ENCODE peak calls at places on chromosome 4, in nine cellular contexts. V is GM03348; U is activated T-cell treated with anti-CD3 and anti-CD28 coated beads for 48 hours; N is RPMI7951; W is HCT116; D is ACHN; K is endothelial cell; X is stimulated activated naive CD8-positive, alpha-beta T cell treated with anti-CD3 and anti-CD28 coated beads, Interleukin-15, Interleukin-2, amounts not matched to agents 100 U/mL and 50 U/mL, for 24 hours; B is cardiac septum. Z is an unnamed sample.

GRCh38 chr4:8723222-8723980 is 130.8 kb downstream of the CPZ start:
- DNase-seq in V (no peak), U (no peak), N (no peak), W (no peak), D (no peak), K (no peak), X (no peak), B (peak), Z (no peak)

GRCh38 chr4:88823058-88823919 is 125.7 kb upstream of the NAP1L5 start:
- DNase-seq in V (peak), U (peak), N (peak), W (peak), D (peak), K (peak), X (peak), B (peak), Z (peak)

GRCh38 chr4:134365852-134366251 is 164.3 kb upstream of the PABPC4L start:
- DNase-seq in V (peak), U (no peak), N (no peak), W (no peak), D (no peak), K (no peak), X (no peak), B (no peak), Z (no peak)

GRCh38 chr4:5101571-5101970 is 50.3 kb downstream of the STK32B start:
- DNase-seq in V (no peak), U (no peak), N (peak), W (no peak), D (no peak), K (no peak), X (no peak), B (no peak), Z (no peak)

GRCh38 chr4:185339941-185340340 is 55.8 kb downstream of the LRP2BP start:
- DNase-seq in V (no peak), U (no peak), N (no peak), W (no peak), D (no peak), K (no peak), X (no peak), B (no peak), Z (no peak)

GRCh38 chr4:3342182-3342854 is 49.5 kb downstream of the RGS12 start:
- DNase-seq in V (no peak), U (no peak), N (no peak), W (no peak), D (no peak), K (no peak), X (no peak), B (no peak), Z (no peak)

GRCh38 chr4:133866328-133866699 is 335.3 kb downstream of the PABPC4L start:
- DNase-seq in V (no peak), U (no peak), N (peak), W (no peak), D (peak), K (no peak), X (no peak), B (no peak), Z (no peak)

GRCh38 chr4:6069845-6070709 is 51.8 kb upstream of the C4orf50 start:
- DNase-seq in V (no peak), U (no peak), N (no peak), W (no peak), D (no peak), K (no peak), X (no peak), B (no peak), Z (no peak)

GRCh38 chr4:175252642-175253041 is 334.5 kb downstream of the ADAM29 start:
- DNase-seq in V (no peak), U (no peak), N (no peak), W (no peak), D (no peak), K (no peak), X (no peak), B (no peak), Z (no peak)

GRCh38 chr4:152014280-152014679 is 253.5 kb upstream of the GATB start:
- DNase-seq in V (no peak), U (peak), N (no peak), W (no peak), D (no peak), K (no peak), X (peak), B (no peak), Z (peak)

GRCh38 chr4:127698789-127699200 is 31.4 kb upstream of the SLC25A31 start:
- DNase-seq in V (peak), U (no peak), N (peak), W (peak), D (peak), K (no peak), X (no peak), B (no peak), Z (no peak)

GRCh38 chr4:80610845-80611244 is 275.3 kb downstream of the CFAP299 start:
- DNase-seq in V (peak), U (no peak), N (peak), W (no peak), D (no peak), K (no peak), X (peak), B (no peak), Z (no peak)

GRCh38 chr4:803884-804283 is 22.0 kb downstream of the CPLX1 start:
- DNase-seq in V (no peak), U (no peak), N (no peak), W (no peak), D (no peak), K (no peak), X (no peak), B (no peak), Z (no peak)

GRCh38 chr4:156223985-156224384 is 270.3 kb upstream of the CTSO start:
- DNase-seq in V (no peak), U (no peak), N (no peak), W (no peak), D (no peak), K (no peak), X (no peak), B (no peak), Z (no peak)

GRCh38 chr4:81215936-81216335 is 914 bp upstream of the PRKG2 start:
- DNase-seq in V (no peak), U (no peak), N (no peak), W (no peak), D (no peak), K (no peak), X (no peak), B (no peak), Z (no peak)

GRCh38 chr4:22720091-22720490 is 27.4 kb downstream of the GBA3 start:
- DNase-seq in V (no peak), U (no peak), N (no peak), W (no peak), D (no peak), K (no peak), X (no peak), B (no peak), Z (no peak)

GRCh38 chr4:82899339-82899738 is 1.2 kb upstream of the THAP9 start:
- DNase-seq in V (no peak), U (no peak), N (no peak), W (no peak), D (no peak), K (no peak), X (no peak), B (no peak), Z (no peak)

GRCh38 chr4:42519803-42520417 is 122.6 kb downstream of the SHISA3 start:
- DNase-seq in V (peak), U (peak), N (peak), W (peak), D (peak), K (peak), X (peak), B (no peak), Z (peak)

GRCh38 chr4:180947421-180947820 is 1295.8 kb upstream of the TENM3 start:
- DNase-seq in V (peak), U (no peak), N (no peak), W (peak), D (peak), K (no peak), X (no peak), B (no peak), Z (no peak)

GRCh38 chr4:185559913-185560281 is 24.6 kb upstream of the PDLIM3 start:
- DNase-seq in V (no peak), U (no peak), N (peak), W (no peak), D (peak), K (no peak), X (no peak), B (no peak), Z (no peak)

GRCh38 chr4:111854494-111855087 is 290.7 kb upstream of the FAM241A start:
- DNase-seq in V (peak), U (no peak), N (peak), W (peak), D (peak), K (peak), X (no peak), B (no peak), Z (no peak)

GRCh38 chr4:129641179-129641578 is 545.2 kb downstream of the C4orf33 start:
- DNase-seq in V (peak), U (peak), N (peak), W (peak), D (peak), K (peak), X (peak), B (no peak), Z (peak)

GRCh38 chr4:74531952-74532794 is 87.2 kb downstream of the AREG start:
- DNase-seq in V (peak), U (no peak), N (peak), W (peak), D (peak), K (peak), X (no peak), B (no peak), Z (peak)

GRCh38 chr4:185470503-185471195 is 884 bp downstream of the CCDC110 start:
- DNase-seq in V (peak), U (no peak), N (peak), W (peak), D (peak), K (no peak), X (peak), B (no peak), Z (no peak)

GRCh38 chr4:176834531-176834930 is 41.8 kb upstream of the VEGFC start:
- DNase-seq in V (no peak), U (no peak), N (no peak), W (no peak), D (no peak), K (no peak), X (no peak), B (no peak), Z (no peak)

GRCh38 chr4:142551513-142552280 is 294.4 kb downstream of the INPP4B start:
- DNase-seq in V (no peak), U (no peak), N (no peak), W (no peak), D (no peak), K (no peak), X (no peak), B (no peak), Z (no peak)

GRCh38 chr4:82710202-82710929 is 88.2 kb downstream of the SCD5 start:
- DNase-seq in V (no peak), U (no peak), N (no peak), W (no peak), D (no peak), K (no peak), X (no peak), B (no peak), Z (no peak)

GRCh38 chr4:155442267-155443105 is 65.7 kb upstream of the MAP9 start:
- DNase-seq in V (peak), U (peak), N (peak), W (peak), D (peak), K (peak), X (peak), B (peak), Z (peak)

GRCh38 chr4:48853604-48854394 is 22.9 kb downstream of the OCIAD1 start:
- DNase-seq in V (no peak), U (no peak), N (no peak), W (no peak), D (no peak), K (no peak), X (no peak), B (no peak), Z (no peak)

GRCh38 chr4:78512357-78512920 is 39.1 kb upstream of the ANXA3 start:
- DNase-seq in V (no peak), U (no peak), N (no peak), W (no peak), D (no peak), K (no peak), X (no peak), B (no peak), Z (no peak)

GRCh38 chr4:140095694-140096482 is 58.1 kb downstream of the MAML3 start:
- DNase-seq in V (peak), U (peak), N (peak), W (peak), D (no peak), K (no peak), X (peak), B (peak), Z (peak)

GRCh38 chr4:112361181-112361791 is 64.1 kb downstream of the ALPK1 start:
- DNase-seq in V (no peak), U (no peak), N (peak), W (no peak), D (no peak), K (no peak), X (peak), B (no peak), Z (no peak)

GRCh38 chr4:90546114-90546513 is 418.9 kb downstream of the CCSER1 start:
- DNase-seq in V (no peak), U (no peak), N (no peak), W (no peak), D (no peak), K (no peak), X (no peak), B (no peak), Z (no peak)

GRCh38 chr4:47615385-47615784 is 130.3 kb downstream of the ATP10D start:
- DNase-seq in V (peak), U (no peak), N (peak), W (no peak), D (no peak), K (no peak), X (no peak), B (no peak), Z (no peak)

GRCh38 chr4:119286377-119287002 is 35.4 kb downstream of the FABP2 start:
- DNase-seq in V (peak), U (no peak), N (peak), W (peak), D (peak), K (peak), X (peak), B (no peak), Z (peak)

GRCh38 chr4:88743696-88744095 is 46.1 kb upstream of the NAP1L5 start:
- DNase-seq in V (peak), U (no peak), N (peak), W (no peak), D (peak), K (no peak), X (no peak), B (no peak), Z (no peak)

GRCh38 chr4:153643406-153644016 is 40.6 kb upstream of the TLR2 start:
- DNase-seq in V (peak), U (no peak), N (peak), W (peak), D (peak), K (no peak), X (no peak), B (no peak), Z (peak)

GRCh38 chr4:146477054-146477453 is 44.7 kb downstream of the SLC10A7 start:
- DNase-seq in V (no peak), U (no peak), N (no peak), W (no peak), D (no peak), K (no peak), X (no peak), B (no peak), Z (no peak)